ENCODE peak calls at places on chromosomes 16 and 17, in five cellular contexts. M is PC-9, T is lower lobe of right lung, H is AG10803, E is HFF-Myc. X is an unnamed sample.

GRCh38 chr17:499836-500543 is 147.4 kb upstream of the RPH3AL start:
- DNase-seq in M (no peak), T (peak), H (no peak), E (no peak), X (no peak)

GRCh38 chr17:15508466-15508865 is 41.0 kb upstream of the CDRT4 start:
- DNase-seq in M (no peak), T (no peak), H (no peak), E (no peak), X (no peak)

GRCh38 chr17:38421224-38421841 is 6.9 kb upstream of the ARHGAP23 start:
- DNase-seq in M (no peak), T (no peak), H (peak), E (no peak), X (no peak)

GRCh38 chr17:33498069-33498468 is 205.0 kb upstream of the ASIC2 start:
- DNase-seq in M (no peak), T (no peak), H (no peak), E (no peak), X (no peak)

GRCh38 chr17:66959641-66960375 is 4.7 kb upstream of the CACNG4 start:
- DNase-seq in M (no peak), T (no peak), H (no peak), E (no peak), X (no peak)

GRCh38 chr17:64441772-64442549 is 7.0 kb upstream of the MILR1 start:
- DNase-seq in M (peak), T (peak), H (peak), E (no peak), X (no peak)

GRCh38 chr16:48818257-48818656 is 208.3 kb upstream of the N4BP1 start:
- DNase-seq in M (no peak), T (no peak), H (no peak), E (no peak), X (no peak)

GRCh38 chr16:15451098-15451731 is 16.8 kb downstream of the BMERB1 start:
- DNase-seq in M (no peak), T (no peak), H (no peak), E (no peak), X (no peak)

GRCh38 chr16:81567987-81568748 is 123.6 kb downstream of the CMIP start:
- DNase-seq in M (peak), T (no peak), H (peak), E (no peak), X (no peak)

GRCh38 chr17:82765357-82765756 is 13.5 kb downstream of the TBCD start:
- DNase-seq in M (no peak), T (peak), H (no peak), E (no peak), X (no peak)

GRCh38 chr17:82772026-82772425 is 20.2 kb downstream of the TBCD start:
- DNase-seq in M (no peak), T (no peak), H (peak), E (no peak), X (no peak)

GRCh38 chr17:82769041-82769440 is 17.2 kb downstream of the TBCD start:
- DNase-seq in M (no peak), T (peak), H (no peak), E (no peak), X (no peak)

GRCh38 chr17:82767041-82767754 is 15.3 kb downstream of the TBCD start:
- DNase-seq in M (peak), T (peak), H (peak), E (no peak), X (peak)
- TF ChIP-seq CTCF in M (peak), T (peak), H (peak), E (peak), X (peak)

DNA sequence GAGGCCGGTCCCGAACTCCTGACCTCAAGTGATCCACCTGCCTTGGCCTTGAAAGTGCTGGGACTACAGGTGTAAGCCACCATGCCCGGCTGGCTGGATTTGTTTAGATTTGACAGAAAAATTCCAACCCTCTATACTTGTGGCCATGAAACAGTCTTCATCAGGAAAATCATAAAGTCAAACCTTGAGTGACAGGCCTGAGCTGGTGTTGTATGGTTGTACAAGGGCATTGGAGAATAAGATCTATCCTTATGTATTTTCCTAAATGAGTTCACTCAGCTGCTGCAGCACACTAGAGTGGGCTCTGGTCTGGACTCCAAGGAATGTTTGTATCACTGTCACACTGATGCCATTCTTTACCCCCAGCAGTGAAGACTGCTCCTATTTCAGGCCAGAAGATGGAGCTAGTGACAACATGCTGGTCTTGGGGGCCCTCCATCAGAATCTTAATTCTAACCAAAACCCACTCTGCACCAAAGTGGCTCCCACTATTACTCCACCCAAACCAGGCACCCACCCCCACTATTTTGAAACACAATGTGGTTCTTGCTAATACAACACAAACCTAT is 27.4 kb downstream of the SNX11 start:
- DNase-seq in M (no peak), T (no peak), H (no peak), E (no peak), X (peak)
- TF ChIP-seq CTCF in M (no peak), T (no peak), H (peak), E (no peak), X (peak)

GRCh38 chr17:42274812-42275526 is 1.2 kb downstream of the STAT5B start:
- DNase-seq in M (no peak), T (no peak), H (no peak), E (no peak), X (no peak)

GRCh38 chr17:42276359-42276608 is at the start of gene STAT5B:
- DNase-seq in M (peak), T (peak), H (peak), E (no peak), X (peak)

GRCh38 chr17:42276609-42277341 is 584 bp upstream of the STAT5B start:
- DNase-seq in M (peak), T (peak), H (peak), E (peak), X (no peak)

GRCh38 chr17:42274273-42274542 is 2.0 kb downstream of the STAT5B start:
- DNase-seq in M (no peak), T (no peak), H (no peak), E (no peak), X (no peak)

GRCh38 chr17:42275527-42276358 is 448 bp downstream of the STAT5B start:
- DNase-seq in M (no peak), T (no peak), H (peak), E (no peak), X (peak)
- TF ChIP-seq CTCF in M (no peak), T (no peak), H (no peak), E (no peak), X (no peak)

DNA sequence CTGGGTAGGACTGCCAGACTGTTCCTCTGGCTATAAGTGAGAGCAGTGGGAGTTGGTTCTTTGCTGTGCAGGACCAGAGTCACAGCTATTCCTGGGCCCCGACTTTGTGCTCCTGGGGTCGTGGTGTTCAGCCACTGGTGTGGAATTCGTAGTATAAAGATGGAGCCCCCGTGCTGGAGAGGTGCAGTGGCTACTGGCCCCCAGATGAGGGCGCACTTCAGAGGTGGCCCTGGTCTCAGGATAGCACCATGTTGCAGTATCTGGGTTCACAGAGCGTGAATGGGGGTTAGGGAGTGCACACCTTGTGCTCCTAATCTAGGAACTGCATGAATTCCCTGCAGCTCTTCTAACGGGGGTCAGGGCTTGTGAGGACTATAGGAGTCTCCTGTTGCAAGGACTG is 21.1 kb downstream of the TANC2 start:
- DNase-seq in M (no peak), T (no peak), H (no peak), E (no peak), X (no peak)
- TF ChIP-seq CTCF in M (peak), T (no peak), H (peak), E (peak), X (no peak)

DNA sequence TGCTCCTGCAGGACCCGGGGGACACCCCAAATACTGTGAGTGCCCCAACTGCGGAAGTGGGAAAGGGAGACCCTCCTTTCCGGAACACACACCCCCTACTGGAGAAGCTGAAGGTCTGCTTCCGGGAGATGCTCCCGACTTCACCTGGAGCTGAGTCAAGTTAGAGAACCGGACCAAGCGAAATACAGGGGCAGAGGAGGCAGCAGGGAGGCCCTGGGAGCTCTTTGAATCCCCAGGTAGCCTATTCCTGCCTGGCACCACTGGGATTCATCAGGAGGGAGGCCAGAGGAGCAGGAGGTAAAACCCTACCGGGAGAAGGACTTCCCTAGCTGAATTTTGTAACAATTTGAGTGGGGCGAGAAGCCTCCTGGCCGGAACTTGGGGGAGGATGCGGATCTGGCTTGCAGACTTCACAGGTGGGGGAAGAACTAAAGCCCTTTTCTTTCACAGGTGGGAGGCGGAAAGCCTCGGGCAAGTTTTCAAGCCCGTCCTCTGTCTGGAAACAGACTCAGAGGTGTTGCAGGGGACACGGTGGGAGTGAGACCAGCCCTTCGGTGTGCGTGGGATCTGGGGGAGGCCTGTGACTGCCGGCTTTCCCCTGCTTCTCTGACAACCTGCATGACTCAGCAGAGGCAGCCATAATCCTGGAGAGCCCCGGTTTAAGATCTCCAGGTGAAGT is 22.4 kb upstream of the TEKT1 start:
- DNase-seq in M (no peak), T (no peak), H (no peak), E (no peak), X (no peak)
- TF ChIP-seq CTCF in M (no peak), T (peak), H (peak), E (peak), X (no peak)

X was measured in GM13976.